ENCODE peak calls at places on chromosomes 3 and 15, in ten cellular contexts. L is skeletal muscle cell; W is naive B cell; P is NCI-H1417 treated with DMSO at 0.1 percent for 48 hours; Y is HepG2; U is iris pigment epithelial cell; M is activated CD4-positive, CD25-positive, alpha-beta regulatory T cell treated with anti-CD3 and anti-CD28 coated beads, Interleukin-2, amount 50 U/mL, for 72 hours; Q is ascending aorta; F is ELF-1; G is mesendoderm. I is an unnamed sample.

GRCh38 chr15:72685301-72685924 is 569 bp downstream of the HIGD2B start:
- DNase-seq in Y (peak; percentile 25), Q (no peak), U (no peak), W (no peak), P (no peak), L (no peak), M (no peak), G (no peak), F (no peak), I (no peak)

GRCh38 chr15:66264853-66265252 is 11.3 kb upstream of the MEGF11 start:
- DNase-seq in P (no peak), L (no peak), W (no peak), M (no peak), F (no peak), Y (no peak), Q (no peak), G (no peak), U (no peak), I (no peak)

GRCh38 chr3:53715815-53716483 is 130.3 kb downstream of the CHDH start:
- DNase-seq in Q (no peak), W (no peak), F (no peak), L (no peak), P (no peak), M (no peak), U (peak; percentile 60), Y (no peak), G (peak; percentile 26), I (no peak)

GRCh38 chr15:38652998-38653397 is 88.4 kb upstream of the RASGRP1 start:
- DNase-seq in Q (no peak), U (no peak), F (no peak), L (no peak), Y (no peak), M (peak; percentile 62), P (no peak), G (no peak), W (no peak), I (no peak)

GRCh38 chr3:39638286-39638685 is 170.8 kb downstream of the MOBP start:
- DNase-seq in F (no peak), P (no peak), L (no peak), Q (no peak), W (no peak), M (no peak), Y (no peak), U (peak; percentile 22), G (no peak), I (no peak)

GRCh38 chr3:50205719-50206276 is 727 bp downstream of the SLC38A3 start:
- DNase-seq in W (peak; percentile 38), P (no peak), Q (no peak), G (peak; percentile 80), Y (peak; percentile 73), U (peak; percentile 13), M (no peak), L (no peak), F (peak; percentile 75), I (no peak)

GRCh38 chr3:79560698-79561097 is 207.1 kb downstream of the ROBO1 start:
- DNase-seq in U (no peak), P (no peak), L (no peak), Q (no peak), G (no peak), W (no peak), M (no peak), F (no peak), Y (no peak), I (no peak)

GRCh38 chr15:78012643-78013077 is 64.9 kb downstream of the TBC1D2B start:
- DNase-seq in W (no peak), F (no peak), L (no peak), G (no peak), U (peak; percentile 52), M (no peak), Y (peak; percentile 66), Q (no peak), P (no peak), I (no peak)

GRCh38 chr3:16179261-16179660 is 4.8 kb downstream of the GALNT15 start:
- DNase-seq in M (no peak), Y (no peak), F (no peak), W (no peak), Q (no peak), U (no peak), G (no peak), P (no peak), L (no peak), I (no peak)

I was measured in CD14-positive monocyte.